ENCODE peak calls at places on chromosomes 4 and X, in five cellular contexts. K is fibroblast of mammary gland, Z is uterus, J is A673, U is adipocyte. V is an unnamed sample.

GRCh38 chr4:183348706-183349659 is 26.8 kb upstream of the CLDN24 start:
- DNase-seq in K (peak), Z (no peak), J (no peak), U (peak), V (peak)

GRCh38 chrX:146355440-146355839 is 454.1 kb upstream of the CXorf51B start:
- DNase-seq in K (no peak), Z (no peak), J (no peak), U (no peak), V (no peak)

GRCh38 chr4:102525099-102525498 is 23.9 kb downstream of the NFKB1 start:
- DNase-seq in K (peak), Z (no peak), J (no peak), U (no peak), V (no peak)

GRCh38 chr4:73600917-73601316 is 19.3 kb downstream of the RASSF6 start:
- DNase-seq in K (peak), Z (no peak), J (no peak), U (no peak), V (no peak)

GRCh38 chr4:121900132-121900983 is 30.1 kb upstream of the BBS7 start:
- DNase-seq in K (peak), Z (peak), J (peak), U (peak), V (no peak)

GRCh38 chr4:158314756-158315487 is 104.6 kb downstream of the TMEM144 start:
- DNase-seq in K (peak), Z (no peak), J (no peak), U (peak), V (peak)

GRCh38 chr4:53688186-53688790 is 97.0 kb upstream of the LNX1 start:
- DNase-seq in K (peak), Z (no peak), J (no peak), U (peak), V (peak)

GRCh38 chr4:94177822-94178221 is 29.8 kb upstream of the SMARCAD1 start:
- DNase-seq in K (no peak), Z (no peak), J (no peak), U (no peak), V (no peak)

GRCh38 chr4:87492617-87493016 is 36.6 kb downstream of the SPARCL1 start:
- DNase-seq in K (peak), Z (no peak), J (no peak), U (no peak), V (no peak)

GRCh38 chrX:85115252-85115651 is 111.6 kb downstream of the APOOL start:
- DNase-seq in K (no peak), Z (no peak), J (no peak), U (no peak), V (no peak)

GRCh38 chr4:72468904-72469502 is 100.0 kb downstream of the ADAMTS3 start:
- DNase-seq in K (peak), Z (no peak), J (peak), U (peak), V (no peak)

GRCh38 chrX:108947205-108947604 is 210.8 kb upstream of the IRS4 start:
- DNase-seq in K (no peak), Z (no peak), J (no peak), U (no peak), V (no peak)

GRCh38 chrX:33183366-33183765 is 28.0 kb downstream of the DMD start:
- DNase-seq in K (peak), Z (peak), J (peak), U (no peak), V (no peak)

GRCh38 chrX:30679369-30679768 is 26.1 kb downstream of the GK start:
- DNase-seq in K (no peak), Z (no peak), J (no peak), U (no peak), V (no peak)

GRCh38 chr4:178090640-178091411 is 648.6 kb upstream of the AGA start:
- DNase-seq in K (no peak), Z (no peak), J (no peak), U (no peak), V (no peak)

GRCh38 chr4:56619160-56619559 is 61.9 kb downstream of the HOPX start:
- DNase-seq in K (peak), Z (no peak), J (no peak), U (peak), V (no peak)

GRCh38 chrX:154022716-154023115 is 3.0 kb upstream of the IRAK1 start:
- DNase-seq in K (no peak), Z (no peak), J (no peak), U (no peak), V (no peak)

GRCh38 chrX:46965125-46965758 is 53.0 kb downstream of the JADE3 start:
- DNase-seq in K (peak), Z (no peak), J (peak), U (peak), V (no peak)

GRCh38 chrX:69508610-69509009 is 4.5 kb downstream of the NALF2 start:
- DNase-seq in K (no peak), Z (no peak), J (no peak), U (no peak), V (no peak)

GRCh38 chrX:69504626-69505612 is 793 bp downstream of the NALF2 start:
- DNase-seq in K (no peak), Z (no peak), J (no peak), U (no peak), V (no peak)

GRCh38 chrX:69507500-69507789 is 3.3 kb downstream of the NALF2 start:
- DNase-seq in K (no peak), Z (no peak), J (no peak), U (no peak), V (no peak)

GRCh38 chrX:69505772-69506616 is 1.9 kb downstream of the NALF2 start:
- DNase-seq in K (no peak), Z (no peak), J (no peak), U (no peak), V (no peak)

DNA sequence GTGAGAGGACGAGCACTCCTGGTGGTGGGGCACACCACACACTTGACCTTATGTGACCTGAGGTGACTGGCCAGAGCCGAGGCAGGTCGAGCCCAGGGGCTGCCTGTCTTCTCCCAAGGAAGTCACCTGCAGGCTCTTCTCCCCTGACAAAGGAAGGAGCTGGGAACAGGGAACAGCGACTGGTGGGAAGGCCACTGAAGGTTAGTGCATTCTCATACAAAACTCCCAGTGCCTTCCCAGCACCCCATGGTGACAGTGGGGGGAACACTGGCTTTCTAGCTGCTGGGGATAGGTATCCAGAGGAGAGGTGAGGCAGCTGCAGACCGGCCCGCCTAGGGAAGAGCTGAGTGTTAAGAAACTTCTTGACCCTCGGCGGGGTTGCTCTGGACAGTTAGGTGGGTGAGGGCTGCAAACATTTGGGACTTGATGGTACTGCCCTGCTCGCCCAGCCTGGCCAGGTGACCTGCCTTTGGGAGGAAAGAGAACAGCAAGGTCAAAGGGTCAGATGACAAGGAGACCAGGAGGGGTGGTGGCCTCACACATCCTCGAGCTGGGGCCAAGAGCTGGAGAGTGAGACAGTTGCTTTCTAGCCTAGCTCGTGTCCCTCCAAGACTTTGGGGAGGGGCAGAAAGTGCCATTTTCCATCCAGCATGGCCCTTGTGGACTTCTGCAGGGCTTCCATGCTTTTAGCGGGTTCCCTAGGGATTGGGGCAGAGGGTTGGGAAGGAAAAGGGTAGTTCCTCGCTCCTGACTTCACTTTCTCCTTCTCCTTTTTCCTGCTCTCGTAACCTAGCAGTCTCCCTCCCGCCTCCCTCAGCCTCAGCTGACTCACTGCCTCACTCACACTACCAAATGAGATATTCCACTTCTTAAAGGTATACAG is 2.7 kb downstream of the NALF2 start:
- DNase-seq in K (no peak), Z (no peak), J (no peak), U (no peak), V (no peak)
- H3K4me3 ChIP-seq in K (no peak), Z (no peak), J (no peak), U (no peak), V (no peak)

DNA sequence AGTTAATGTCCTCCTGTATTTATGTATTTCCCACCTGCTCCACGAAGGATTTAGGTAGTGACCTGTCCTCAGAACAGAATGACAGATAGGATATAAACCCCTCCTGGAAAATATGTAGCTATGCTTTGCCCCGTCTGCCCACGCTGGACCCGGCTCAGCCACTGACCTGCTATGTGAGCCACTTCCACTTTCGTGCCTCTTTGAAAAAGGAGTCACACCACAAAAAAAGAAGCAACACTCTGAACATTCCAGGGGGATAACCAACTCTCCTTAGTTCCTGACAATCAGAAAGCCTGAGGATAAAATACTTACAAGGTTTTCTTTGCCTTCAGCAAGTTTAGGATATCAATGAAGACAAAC is 11.1 kb downstream of the ACSL1 start:
- DNase-seq in K (no peak), Z (no peak), J (no peak), U (peak), V (no peak)
- H3K4me3 ChIP-seq in K (no peak), Z (peak), J (no peak), U (peak), V (no peak)

DNA sequence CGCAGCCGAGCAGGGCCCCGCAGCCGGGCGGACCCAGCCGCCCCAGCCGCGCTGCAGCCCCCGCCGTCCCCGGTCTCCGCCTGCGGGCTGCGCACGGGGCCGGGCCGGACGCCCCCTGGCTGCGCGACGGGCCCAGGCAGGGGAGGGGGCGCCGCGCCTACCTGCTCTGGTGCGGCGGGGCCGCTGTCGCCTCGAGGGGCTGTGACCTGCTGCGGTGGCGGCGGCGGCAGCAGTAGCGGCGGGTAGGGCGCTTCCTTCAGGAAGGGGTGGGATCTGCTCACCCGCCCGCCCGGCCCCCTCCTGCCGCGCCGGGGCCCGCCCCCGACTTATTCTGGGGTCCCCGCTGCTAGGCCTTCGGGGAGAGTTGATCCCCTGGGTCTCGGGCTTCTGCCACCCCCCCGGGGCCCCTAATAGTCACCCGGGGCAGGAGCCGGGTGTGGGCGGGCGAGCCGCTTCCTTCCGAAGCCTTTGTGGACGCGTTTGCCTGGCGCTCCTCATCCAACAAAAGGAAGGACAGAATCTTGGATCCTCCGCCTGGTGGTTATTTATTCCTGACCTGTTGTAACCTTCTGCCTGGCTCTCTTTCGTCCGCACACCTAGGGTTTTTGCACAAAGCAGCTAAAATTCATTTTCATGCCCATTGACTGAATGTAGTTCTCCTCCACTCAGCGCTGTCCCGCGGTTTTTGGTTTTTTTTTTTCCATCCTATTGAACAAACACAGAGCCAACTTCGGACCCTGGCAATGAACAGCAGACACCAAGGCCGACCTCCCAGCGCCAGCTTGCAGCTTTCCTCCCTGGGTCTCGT is at the start of gene TMEM150C:
- DNase-seq in K (peak), Z (no peak), J (peak), U (peak), V (no peak)
- H3K4me3 ChIP-seq in K (peak), Z (peak), J (peak), U (peak), V (peak)

DNA sequence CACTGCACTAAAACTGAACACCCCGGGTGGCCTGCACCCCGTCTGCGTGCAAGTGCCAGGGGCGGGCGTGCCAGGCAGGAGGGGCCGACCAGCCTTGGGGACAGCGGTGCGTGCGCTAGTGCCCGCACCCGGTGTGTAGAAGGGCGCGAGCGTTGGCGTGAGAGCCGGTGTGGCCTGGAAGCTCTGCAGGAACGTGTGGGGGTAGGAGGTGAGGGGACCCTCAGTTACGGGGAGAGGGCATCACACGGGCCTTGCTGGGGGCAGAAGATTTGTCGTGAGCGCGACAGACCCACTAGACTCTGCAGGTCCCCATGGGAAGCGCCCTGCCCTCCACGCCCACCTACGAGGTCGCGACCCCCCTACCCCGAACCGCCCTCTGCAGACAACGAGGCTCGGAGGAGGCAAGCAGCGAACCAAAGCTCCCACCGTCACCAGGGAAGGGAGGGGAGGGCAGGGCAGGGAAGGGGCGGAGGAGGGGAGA is 105.8 kb downstream of the FAM53A start:
- DNase-seq in K (no peak), Z (no peak), J (no peak), U (peak), V (no peak)
- H3K4me3 ChIP-seq in K (peak), Z (no peak), J (no peak), U (peak), V (no peak)

GRCh38 chrX:130523460-130524394 is 121.9 kb downstream of the RBMX2 start:
- DNase-seq in K (peak), Z (peak), J (peak), U (peak), V (no peak)
- H3K4me3 ChIP-seq in K (peak), Z (peak), J (peak), U (peak), V (peak)

GRCh38 chr4:186701788-186702187 is 21.9 kb downstream of the FAT1 start:
- DNase-seq in K (no peak), Z (no peak), J (no peak), U (no peak), V (no peak)
- H3K4me3 ChIP-seq in K (no peak), Z (no peak), J (no peak), U (peak), V (no peak)

DNA sequence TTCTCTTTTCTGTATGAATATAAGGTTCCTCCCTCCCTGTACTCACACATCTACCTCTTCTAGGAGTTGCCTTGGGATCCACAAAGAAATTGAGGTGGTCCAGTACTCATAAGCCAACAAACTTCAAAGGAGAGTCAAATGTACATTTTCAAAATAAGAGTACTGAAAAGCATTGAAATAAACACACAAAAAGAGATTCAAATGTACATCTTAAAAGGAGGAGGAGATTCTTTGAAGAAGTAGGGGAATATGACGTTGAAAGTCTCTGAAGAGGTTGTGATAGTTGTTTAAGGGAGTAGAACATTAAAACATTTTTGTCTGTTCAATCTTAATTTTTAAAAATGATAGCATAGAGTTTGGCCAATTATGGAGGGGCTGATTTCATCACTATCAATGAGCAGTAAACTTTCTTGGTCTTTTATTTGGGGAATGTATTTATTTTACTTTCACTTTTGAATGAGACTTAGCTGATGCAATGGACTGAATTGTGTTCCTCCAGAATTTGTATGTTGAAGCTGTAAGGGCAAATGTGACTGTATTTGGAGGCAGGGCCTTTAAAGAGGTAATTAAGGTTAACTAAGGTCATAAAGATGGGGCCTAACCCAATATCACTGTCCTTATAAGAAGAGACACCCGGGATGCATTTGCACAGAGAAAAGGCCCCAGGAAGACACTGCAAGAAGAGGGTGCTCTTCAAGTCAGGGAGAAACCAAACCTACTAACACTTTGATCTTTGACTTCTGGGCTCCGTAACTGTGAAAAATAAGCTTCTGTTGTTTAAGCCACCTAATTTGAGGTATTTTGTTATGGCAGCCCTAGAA is 226.3 kb upstream of the PGRMC2 start:
- DNase-seq in K (no peak), Z (no peak), J (no peak), U (peak), V (no peak)
- H3K4me3 ChIP-seq in K (no peak), Z (no peak), J (no peak), U (peak), V (no peak)

DNA sequence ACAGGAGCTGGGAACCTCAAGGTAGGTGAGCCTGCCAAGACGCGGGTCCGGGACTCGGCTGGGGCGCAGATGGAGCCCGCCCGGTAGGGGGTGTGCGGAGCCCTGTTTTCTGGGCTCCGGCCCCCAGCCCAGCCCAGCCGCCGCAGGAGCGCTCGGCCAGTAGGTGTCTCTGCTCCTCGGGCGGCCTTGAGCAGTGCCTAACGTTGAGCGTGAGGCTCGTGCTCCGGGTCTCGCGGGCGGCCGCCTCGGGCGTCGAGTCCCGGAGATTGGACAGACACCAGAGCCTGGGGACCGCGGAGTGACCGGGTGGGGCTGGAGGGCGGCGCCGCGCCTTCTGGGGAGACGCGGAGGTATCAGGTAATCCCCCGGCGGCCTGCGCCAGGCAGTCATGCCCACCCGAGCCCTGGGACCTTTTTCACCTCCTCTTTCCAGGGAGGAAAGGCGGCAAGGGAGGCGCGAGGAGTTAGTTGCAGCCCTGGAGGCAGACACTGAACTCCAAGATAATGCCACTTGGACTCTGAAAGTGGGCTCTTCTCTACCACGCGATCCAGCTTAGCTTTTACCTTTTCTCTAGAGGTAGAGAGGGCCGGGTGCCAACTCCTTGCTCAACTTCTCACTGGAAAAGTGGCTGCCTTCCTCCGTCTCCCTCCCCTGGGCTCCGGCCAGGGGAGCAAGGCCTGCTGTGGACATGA is 14.5 kb upstream of the FGG start:
- DNase-seq in K (peak), Z (peak), J (peak), U (peak), V (no peak)
- H3K4me3 ChIP-seq in K (peak), Z (peak), J (no peak), U (peak), V (no peak)

DNA sequence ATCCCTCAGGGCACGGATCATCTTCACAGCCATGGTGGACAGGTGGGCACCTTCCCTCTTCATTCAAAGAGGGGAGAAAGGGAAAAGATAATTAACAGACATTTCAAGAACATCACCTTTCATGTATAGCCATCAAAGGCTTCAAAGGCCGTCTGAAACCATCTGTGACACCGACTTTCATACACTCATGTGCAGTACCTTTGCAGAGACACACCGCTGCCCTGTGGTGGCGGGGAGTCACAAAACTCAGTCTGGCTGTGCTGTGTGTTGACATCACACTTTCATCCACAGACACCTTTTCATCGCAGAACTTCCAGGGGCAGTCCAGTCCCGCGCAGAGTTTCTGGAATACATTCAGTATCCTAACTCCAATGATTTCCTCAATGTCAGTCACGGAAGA is 47.6 kb upstream of the MTNR1A start:
- DNase-seq in K (no peak), Z (no peak), J (no peak), U (no peak), V (no peak)
- H3K4me3 ChIP-seq in K (no peak), Z (no peak), J (no peak), U (no peak), V (no peak)

DNA sequence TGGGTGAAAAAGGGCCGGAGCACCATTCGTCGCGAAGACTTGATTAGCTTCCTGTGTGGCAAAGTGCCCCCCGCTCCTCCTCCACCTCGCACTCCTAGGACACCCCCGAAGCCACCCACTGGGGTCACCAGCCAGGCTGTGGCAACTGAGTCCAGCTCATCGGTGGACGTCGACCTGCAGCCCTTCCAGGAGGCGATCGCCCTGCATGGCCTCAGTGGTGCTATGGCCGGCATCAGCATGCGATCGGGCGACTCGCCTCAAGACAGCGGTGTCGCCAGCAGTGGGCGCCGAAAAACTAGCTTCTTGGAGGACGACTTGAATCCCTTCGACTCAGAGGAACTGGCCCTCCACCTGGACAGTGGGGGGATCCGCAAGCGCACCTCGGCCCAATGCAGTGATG is 126.8 kb upstream of the CXorf66 start:
- DNase-seq in K (no peak), Z (no peak), J (no peak), U (no peak), V (no peak)
- H3K4me3 ChIP-seq in K (no peak), Z (no peak), J (peak), U (no peak), V (no peak)

V was measured in SJSA1.